ENCODE peak calls at places on chromosomes 16 and 17, in six cellular contexts. One of them, this sample, is unnamed.

GRCh38 chr17:13885953-13886889 is 183.1 kb upstream of the COX10 start:
- DNase-seq in cardiac fibroblast: no peak
- DNase-seq in GM04503: no peak
- DNase-seq in GM10248: no peak
- DNase-seq in HFFc6: peak
- DNase-seq in NCI-H510A: no peak
- DNase-seq in this sample: no peak

GRCh38 chr16:86718118-86718517 is 139.8 kb downstream of the FOXL1 start:
- DNase-seq in GM04503: no peak
- DNase-seq in HFFc6: no peak
- DNase-seq in cardiac fibroblast: peak
- DNase-seq in GM10248: peak
- DNase-seq in NCI-H510A: no peak
- DNase-seq in this sample: no peak

GRCh38 chr17:77734371-77735050 is 224.0 kb upstream of the TNRC6C start:
- DNase-seq in NCI-H510A: peak
- DNase-seq in GM04503: no peak
- DNase-seq in HFFc6: peak
- DNase-seq in cardiac fibroblast: peak
- DNase-seq in GM10248: no peak
- DNase-seq in this sample: peak

GRCh38 chr17:17121162-17121561 is 78.9 kb downstream of the MPRIP start:
- DNase-seq in NCI-H510A: no peak
- DNase-seq in GM04503: no peak
- DNase-seq in GM10248: no peak
- DNase-seq in cardiac fibroblast: no peak
- DNase-seq in HFFc6: no peak
- DNase-seq in this sample: no peak

GRCh38 chr16:18841833-18842525 is 40.6 kb upstream of the ARL6IP1 start:
- DNase-seq in GM04503: no peak
- DNase-seq in GM10248: no peak
- DNase-seq in NCI-H510A: no peak
- DNase-seq in HFFc6: no peak
- DNase-seq in cardiac fibroblast: no peak
- DNase-seq in this sample: no peak

GRCh38 chr17:35019386-35020179 is 39.3 kb downstream of the LIG3 start:
- DNase-seq in GM04503: no peak
- DNase-seq in HFFc6: no peak
- DNase-seq in GM10248: no peak
- DNase-seq in cardiac fibroblast: no peak
- DNase-seq in NCI-H510A: no peak
- DNase-seq in this sample: no peak

GRCh38 chr17:66989076-66989475 is 24.6 kb downstream of the CACNG4 start:
- DNase-seq in GM10248: no peak
- DNase-seq in cardiac fibroblast: no peak
- DNase-seq in GM04503: no peak
- DNase-seq in NCI-H510A: no peak
- DNase-seq in HFFc6: no peak
- DNase-seq in this sample: no peak

GRCh38 chr16:75860654-75861053 is 134.4 kb upstream of the CPHXL start:
- DNase-seq in cardiac fibroblast: no peak
- DNase-seq in NCI-H510A: no peak
- DNase-seq in GM10248: no peak
- DNase-seq in GM04503: no peak
- DNase-seq in HFFc6: no peak
- DNase-seq in this sample: no peak

GRCh38 chr16:14509055-14509454 is 121.0 kb downstream of the PARN start:
- DNase-seq in GM10248: no peak
- DNase-seq in GM04503: no peak
- DNase-seq in NCI-H510A: no peak
- DNase-seq in cardiac fibroblast: peak
- DNase-seq in HFFc6: no peak
- DNase-seq in this sample: no peak

GRCh38 chr17:38663125-38663751 is 11.5 kb downstream of the EPOP start:
- DNase-seq in GM10248: peak
- DNase-seq in HFFc6: peak
- DNase-seq in NCI-H510A: peak
- DNase-seq in GM04503: no peak
- DNase-seq in cardiac fibroblast: peak
- DNase-seq in this sample: peak

GRCh38 chr17:45382982-45383381 is 49.7 kb downstream of the ARHGAP27 start:
- DNase-seq in NCI-H510A: no peak
- DNase-seq in HFFc6: no peak
- DNase-seq in cardiac fibroblast: no peak
- DNase-seq in GM04503: no peak
- DNase-seq in GM10248: no peak
- DNase-seq in this sample: no peak

GRCh38 chr17:74417178-74418045 is 14.5 kb upstream of the GPRC5C start:
- DNase-seq in GM04503: peak
- DNase-seq in GM10248: peak
- DNase-seq in NCI-H510A: no peak
- DNase-seq in HFFc6: peak
- DNase-seq in cardiac fibroblast: peak
- DNase-seq in this sample: no peak

GRCh38 chr17:78324391-78325075 is 35.3 kb downstream of the SOCS3 start:
- DNase-seq in NCI-H510A: no peak
- DNase-seq in GM10248: peak
- DNase-seq in GM04503: peak
- DNase-seq in cardiac fibroblast: peak
- DNase-seq in HFFc6: peak
- DNase-seq in this sample: no peak

GRCh38 chr17:43766413-43767052 is 7.9 kb upstream of the SOST start:
- DNase-seq in GM10248: no peak
- DNase-seq in NCI-H510A: peak
- DNase-seq in cardiac fibroblast: peak
- DNase-seq in GM04503: no peak
- DNase-seq in HFFc6: peak
- DNase-seq in this sample: no peak

GRCh38 chr16:57728336-57729181 is 7.0 kb upstream of the KATNB1 start:
- DNase-seq in HFFc6: no peak
- DNase-seq in NCI-H510A: peak
- DNase-seq in GM10248: no peak
- DNase-seq in GM04503: no peak
- DNase-seq in cardiac fibroblast: no peak
- DNase-seq in this sample: no peak